ENCODE peak calls at places on chromosomes 16 and 17, in nine cellular contexts. V is transverse colon; P is heart right ventricle; E is aorta; Z is CD8-positive, alpha-beta memory T cell; Q is neural progenitor cell; R is vagina; T is tibial nerve; M is SJSA1. D is an unnamed sample. For H3K9me3, the result is how much of the 10 kb centered on the place peaks cover.

GRCh38 chr17:64315032-64315490 is 52.0 kb upstream of the TEX2 start:
- DNase-seq in V (peak), P (peak), E (peak), Z (no peak), Q (no peak), R (no peak), T (peak), M (no peak), D (no peak)

GRCh38 chr17:77210946-77211541 is 70.3 kb downstream of the SEC14L1 start:
- DNase-seq in V (no peak), P (no peak), E (no peak), Z (no peak), Q (no peak), R (no peak), T (no peak), M (no peak), D (no peak)

GRCh38 chr17:1108810-1109605 is 70.8 kb downstream of the ABR start:
- DNase-seq in V (peak), P (peak), E (peak), Z (peak), Q (peak), R (no peak), T (peak), M (peak), D (peak)

GRCh38 chr16:54957403-54957802 is 26.7 kb downstream of the IRX5 start:
- DNase-seq in V (peak), P (no peak), E (no peak), Z (no peak), Q (peak), R (no peak), T (no peak), M (peak), D (no peak)

GRCh38 chr16:12455287-12455798 is 348.3 kb downstream of the CPPED1 start:
- DNase-seq in V (peak), P (peak), E (peak), Z (peak), Q (peak), R (no peak), T (peak), M (peak), D (no peak)

GRCh38 chr17:60659156-60659555 is 18.5 kb upstream of the BCAS3 start:
- DNase-seq in V (no peak), P (no peak), E (no peak), Z (no peak), Q (no peak), R (no peak), T (no peak), M (no peak), D (no peak)

GRCh38 chr17:42002792-42003301 is 14.4 kb downstream of the DNAJC7 start:
- DNase-seq in V (no peak), P (no peak), E (no peak), Z (no peak), Q (no peak), R (no peak), T (no peak), M (peak), D (no peak)

GRCh38 chr17:17179371-17179827 is 26.7 kb downstream of the PLD6 start:
- DNase-seq in V (no peak), P (no peak), E (no peak), Z (peak), Q (no peak), R (no peak), T (no peak), M (no peak), D (no peak)

GRCh38 chr16:70688266-70688742 is 2.5 kb upstream of the MTSS2 start:
- DNase-seq in V (peak), P (no peak), E (peak), Z (no peak), Q (no peak), R (no peak), T (no peak), M (no peak), D (no peak)

GRCh38 chr16:65781363-65781762 is 585.1 kb upstream of the CDH5 start:
- DNase-seq in V (no peak), P (no peak), E (no peak), Z (no peak), Q (no peak), R (peak), T (no peak), M (no peak), D (no peak)

GRCh38 chr16:2535644-2536021 is 2.2 kb upstream of the PDPK1 start:
- DNase-seq in V (no peak), P (no peak), E (peak), Z (no peak), Q (no peak), R (no peak), T (no peak), M (peak), D (no peak)

GRCh38 chr17:55264273-55264639 is 504 bp upstream of the HLF start:
- DNase-seq in V (no peak), P (no peak), E (no peak), Z (no peak), Q (peak), R (no peak), T (no peak), M (no peak), D (no peak)

GRCh38 chr17:78973792-78974520 is 5.8 kb downstream of the LGALS3BP start:
- DNase-seq in V (no peak), P (no peak), E (no peak), Z (no peak), Q (no peak), R (no peak), T (no peak), M (no peak), D (no peak)

GRCh38 chr16:50293041-50293783 is 26.9 kb downstream of the ADCY7 start:
- DNase-seq in V (no peak), P (no peak), E (no peak), Z (no peak), Q (no peak), R (no peak), T (no peak), M (no peak), D (no peak)

GRCh38 chr17:63039342-63039741 is 73.3 kb downstream of the TANC2 start:
- DNase-seq in V (no peak), P (no peak), E (no peak), Z (no peak), Q (no peak), R (no peak), T (no peak), M (no peak), D (no peak)

GRCh38 chr16:22323998-22324786 is 27.0 kb downstream of the POLR3E start:
- DNase-seq in V (no peak), P (no peak), E (no peak), Z (no peak), Q (no peak), R (peak), T (no peak), M (no peak), D (no peak)

GRCh38 chr17:22507823-22508222 is 815.5 kb downstream of the KCNJ18 start:
- DNase-seq in V (no peak), P (no peak), E (no peak), Z (no peak), Q (no peak), R (peak), T (no peak), M (no peak), D (no peak)

GRCh38 chr16:57585051-57585687 is 42.7 kb downstream of the ADGRG5 start:
- DNase-seq in V (no peak), P (no peak), E (no peak), Z (no peak), Q (no peak), R (no peak), T (no peak), M (no peak), D (no peak)

GRCh38 chr17:57562231-57562630 is 182.9 kb downstream of the CCDC182 start:
- DNase-seq in V (no peak), P (no peak), E (no peak), Z (no peak), Q (no peak), R (no peak), T (no peak), M (no peak), D (no peak)

GRCh38 chr16:72896719-72897118 is 151.2 kb downstream of the ZFHX3 start:
- DNase-seq in V (no peak), P (no peak), E (no peak), Z (no peak), Q (no peak), R (no peak), T (no peak), M (no peak), D (no peak)

GRCh38 chr17:82848022-82848592 is 8.3 kb upstream of the ZNF750 start:
- DNase-seq in V (peak), P (no peak), E (no peak), Z (peak), Q (no peak), R (no peak), T (peak), M (peak), D (no peak)

GRCh38 chr16:13427943-13428342 is 492.0 kb upstream of the ERCC4 start:
- DNase-seq in V (no peak), P (no peak), E (no peak), Z (no peak), Q (no peak), R (no peak), T (no peak), M (no peak), D (no peak)

GRCh38 chr17:44354582-44355309 is 8.9 kb downstream of the FAM171A2 start:
- DNase-seq in V (peak), P (no peak), E (no peak), Z (peak), Q (peak), R (no peak), T (no peak), M (no peak), D (peak)

GRCh38 chr17:27455914-27456680 is at the start of gene KSR1:
- DNase-seq in V (peak), P (peak), E (peak), Z (peak), Q (peak), R (no peak), T (peak), M (peak), D (peak)

GRCh38 chr16:70656065-70656711 is 9.8 kb downstream of the IL34 start:
- DNase-seq in V (no peak), P (no peak), E (no peak), Z (no peak), Q (no peak), R (no peak), T (no peak), M (no peak), D (no peak)

GRCh38 chr17:31580331-31581021 is 189.0 kb downstream of the RAB11FIP4 start:
- DNase-seq in V (no peak), P (no peak), E (peak), Z (no peak), Q (no peak), R (no peak), T (no peak), M (no peak), D (no peak)

GRCh38 chr16:67963325-67964321 is 4.8 kb downstream of the SLC12A4 start:
- DNase-seq in V (no peak), P (no peak), E (no peak), Z (no peak), Q (no peak), R (no peak), T (peak), M (no peak), D (no peak)

GRCh38 chr17:76725580-76726230 is 701 bp downstream of the JMJD6 start:
- DNase-seq in V (peak), P (peak), E (peak), Z (peak), Q (no peak), R (no peak), T (peak), M (no peak), D (peak)

GRCh38 chr17:73531171-73531570 is 113.1 kb downstream of the SDK2 start:
- DNase-seq in V (no peak), P (no peak), E (no peak), Z (no peak), Q (no peak), R (no peak), T (no peak), M (no peak), D (no peak)

GRCh38 chr17:78697122-78697845 is 84.8 kb downstream of the CYTH1 start:
- DNase-seq in V (no peak), P (no peak), E (no peak), Z (no peak), Q (no peak), R (no peak), T (no peak), M (no peak), D (no peak)

GRCh38 chr17:30942311-30943079 is 20.8 kb downstream of the ADAP2 start:
- DNase-seq in V (no peak), P (no peak), E (no peak), Z (no peak), Q (no peak), R (no peak), T (no peak), M (peak), D (no peak)

GRCh38 chr17:83125515-83126274 is 46.3 kb downstream of the METRNL start:
- DNase-seq in V (peak), P (no peak), E (peak), Z (peak), Q (no peak), R (no peak), T (peak), M (no peak), D (no peak)

GRCh38 chr16:50152386-50152806 is 710 bp upstream of the TENT4B start:
- DNase-seq in V (peak), P (peak), E (peak), Z (no peak), Q (no peak), R (no peak), T (no peak), M (no peak), D (peak)

GRCh38 chr16:53881371-53881770 is 177.4 kb downstream of the FTO start:
- DNase-seq in V (no peak), P (no peak), E (no peak), Z (no peak), Q (no peak), R (no peak), T (no peak), M (no peak), D (no peak)

GRCh38 chr16:87107221-87107620 is 210.0 kb downstream of the C16orf95 start:
- DNase-seq in V (no peak), P (no peak), E (no peak), Z (no peak), Q (no peak), R (no peak), T (no peak), M (no peak), D (no peak)

GRCh38 chr17:67434061-67434525 is 57.0 kb downstream of the PITPNC1 start:
- DNase-seq in V (peak), P (peak), E (peak), Z (peak), Q (no peak), R (no peak), T (peak), M (no peak), D (peak)

GRCh38 chr17:81713556-81714411 is 1.7 kb downstream of the SLC25A10 start:
- DNase-seq in V (peak), P (no peak), E (no peak), Z (no peak), Q (peak), R (no peak), T (no peak), M (no peak), D (no peak)

GRCh38 chr16:64308721-64309120 is 813.1 kb downstream of the CDH11 start:
- DNase-seq in V (no peak), P (no peak), E (no peak), Z (no peak), Q (no peak), R (no peak), T (no peak), M (no peak), D (no peak)
- H3K9me3 ChIP-seq in V (under half), P (under half), E (under half), Z (under half), Q (under half), R (under half), T (under half), M (under half), D (under half)

DNA sequence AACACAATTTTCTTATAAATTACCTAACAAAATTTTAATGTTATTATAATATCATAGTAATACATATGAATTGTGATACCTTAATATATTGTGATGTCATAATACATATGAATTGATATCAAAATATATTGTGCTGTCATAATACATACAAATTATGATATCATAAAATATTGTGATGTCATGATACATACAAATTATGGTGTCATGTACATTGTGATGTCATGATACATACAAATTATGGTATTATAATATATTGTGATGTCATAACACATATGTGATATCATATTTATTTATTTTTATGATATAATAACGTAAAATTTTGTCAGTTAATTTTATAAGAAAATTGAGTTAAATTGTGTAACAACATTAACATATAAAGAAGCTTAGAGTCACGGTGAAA is 1927.2 kb downstream of the TP53TG3F start:
- DNase-seq in V (no peak), P (no peak), E (no peak), Z (no peak), Q (no peak), R (no peak), T (no peak), M (no peak), D (no peak)
- H3K9me3 ChIP-seq in V (under half), P (under half), E (under half), Z (under half), Q (under half), R (under half), T (under half), M (under half), D (under half)

DNA sequence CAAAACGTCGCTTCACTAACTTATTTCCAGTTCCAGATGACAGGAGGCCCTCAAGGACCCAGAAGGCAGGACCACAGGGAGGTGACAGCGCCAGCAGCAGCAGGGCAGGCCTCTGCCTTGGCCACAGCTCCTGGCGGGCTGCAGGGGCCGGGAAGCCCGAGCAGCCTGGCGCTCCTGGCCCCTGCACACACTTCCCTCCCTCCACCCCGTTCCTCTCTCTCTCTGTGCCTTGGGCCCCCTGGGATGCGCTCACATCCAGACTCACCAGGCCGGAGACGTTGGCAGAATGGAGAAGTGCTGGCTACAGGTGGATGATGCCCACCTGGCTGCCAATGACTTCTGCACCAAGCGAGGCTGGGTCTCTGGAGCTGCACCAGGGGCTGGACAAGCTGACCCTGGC is 12.7 kb downstream of the ZNF594 start:
- DNase-seq in V (no peak), P (no peak), E (no peak), Z (no peak), Q (no peak), R (no peak), T (no peak), M (no peak), D (no peak)
- H3K9me3 ChIP-seq in V (half or more), P (under half), E (under half), Z (half or more), Q (half or more), R (half or more), T (under half), M (under half), D (under half)

DNA sequence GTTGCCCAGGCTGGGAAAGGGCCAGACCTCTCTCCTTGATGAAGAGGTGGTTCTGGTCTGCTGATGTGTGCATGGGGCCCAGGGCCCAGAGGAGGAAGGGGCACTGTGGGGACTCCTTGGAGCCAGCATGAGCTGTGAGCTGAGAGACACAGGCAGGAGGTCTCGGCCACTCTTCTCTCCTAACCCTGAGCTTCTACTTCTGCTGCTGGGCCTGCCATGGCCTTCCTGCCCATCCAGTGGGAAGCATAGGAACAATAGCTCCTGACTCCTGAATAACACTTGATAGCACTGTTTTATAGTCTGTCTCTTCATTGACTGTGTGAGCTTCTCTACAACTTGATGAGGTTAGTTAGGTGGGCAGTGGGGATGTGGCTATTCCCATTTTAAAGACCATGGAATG is 181.1 kb downstream of the UTP18 start:
- DNase-seq in V (no peak), P (no peak), E (no peak), Z (no peak), Q (no peak), R (no peak), T (no peak), M (no peak), D (no peak)
- H3K9me3 ChIP-seq in V (under half), P (under half), E (under half), Z (under half), Q (under half), R (under half), T (under half), M (under half), D (under half)

GRCh38 chr16:35734728-35735402 is 2275.5 kb downstream of the TP53TG3F start:
- DNase-seq in V (no peak), P (no peak), E (no peak), Z (no peak), Q (no peak), R (peak), T (no peak), M (no peak), D (no peak)
- H3K9me3 ChIP-seq in V (under half), P (under half), E (under half), Z (under half), Q (under half), R (under half), T (under half), M (under half), D (under half)

D was measured in T-helper 17 cell.